ENCODE peak calls at places on chromosomes 13 and 19, in six cellular contexts. One of them, this sample, is unnamed.

GRCh38 chr19:19319725-19320361 is 466 bp downstream of the SUGP1 start:
- DNase-seq in smooth muscle cell of the brain vasculature: no peak
- DNase-seq in H54: no peak
- DNase-seq in activated naive CD8-positive, alpha-beta T cell treated with anti-CD3 and anti-CD28 coated beads, Interleukin-2, amount 10 ng/mL, durations not matched to agents 7 days and 5 days: no peak
- DNase-seq in left ventricle myocardium inferior: no peak
- DNase-seq in kidney epithelial cell: no peak
- DNase-seq in this sample: no peak

GRCh38 chr13:20431687-20432384 is 93.8 kb downstream of the CRYL1 start:
- DNase-seq in smooth muscle cell of the brain vasculature: no peak
- DNase-seq in H54: no peak
- DNase-seq in activated naive CD8-positive, alpha-beta T cell treated with anti-CD3 and anti-CD28 coated beads, Interleukin-2, amount 10 ng/mL, durations not matched to agents 7 days and 5 days: no peak
- DNase-seq in left ventricle myocardium inferior: no peak
- DNase-seq in kidney epithelial cell: no peak
- DNase-seq in this sample: no peak

GRCh38 chr13:51681037-51681678 is 96.9 kb downstream of the WDFY2 start:
- DNase-seq in smooth muscle cell of the brain vasculature: peak
- DNase-seq in H54: no peak
- DNase-seq in activated naive CD8-positive, alpha-beta T cell treated with anti-CD3 and anti-CD28 coated beads, Interleukin-2, amount 10 ng/mL, durations not matched to agents 7 days and 5 days: no peak
- DNase-seq in left ventricle myocardium inferior: no peak
- DNase-seq in kidney epithelial cell: no peak
- DNase-seq in this sample: peak

GRCh38 chr19:45468159-45468651 is 409 bp downstream of the FOSB start:
- DNase-seq in smooth muscle cell of the brain vasculature: no peak
- DNase-seq in H54: no peak
- DNase-seq in activated naive CD8-positive, alpha-beta T cell treated with anti-CD3 and anti-CD28 coated beads, Interleukin-2, amount 10 ng/mL, durations not matched to agents 7 days and 5 days: peak
- DNase-seq in left ventricle myocardium inferior: no peak
- DNase-seq in kidney epithelial cell: no peak
- DNase-seq in this sample: no peak

GRCh38 chr19:18109731-18110671 is 12.4 kb downstream of the MAST3 start:
- DNase-seq in smooth muscle cell of the brain vasculature: no peak
- DNase-seq in H54: peak
- DNase-seq in activated naive CD8-positive, alpha-beta T cell treated with anti-CD3 and anti-CD28 coated beads, Interleukin-2, amount 10 ng/mL, durations not matched to agents 7 days and 5 days: peak
- DNase-seq in left ventricle myocardium inferior: peak
- DNase-seq in kidney epithelial cell: no peak
- DNase-seq in this sample: no peak

GRCh38 chr13:98827449-98827848 is 75.0 kb upstream of the SLC15A1 start:
- DNase-seq in smooth muscle cell of the brain vasculature: no peak
- DNase-seq in H54: no peak
- DNase-seq in activated naive CD8-positive, alpha-beta T cell treated with anti-CD3 and anti-CD28 coated beads, Interleukin-2, amount 10 ng/mL, durations not matched to agents 7 days and 5 days: no peak
- DNase-seq in left ventricle myocardium inferior: no peak
- DNase-seq in kidney epithelial cell: no peak
- DNase-seq in this sample: no peak

GRCh38 chr13:35157143-35157755 is 215.2 kb downstream of the NBEA start:
- DNase-seq in smooth muscle cell of the brain vasculature: peak
- DNase-seq in H54: no peak
- DNase-seq in activated naive CD8-positive, alpha-beta T cell treated with anti-CD3 and anti-CD28 coated beads, Interleukin-2, amount 10 ng/mL, durations not matched to agents 7 days and 5 days: no peak
- DNase-seq in left ventricle myocardium inferior: no peak
- DNase-seq in kidney epithelial cell: no peak
- DNase-seq in this sample: no peak

GRCh38 chr19:35265126-35265995 is 3.4 kb upstream of the USF2 start:
- DNase-seq in smooth muscle cell of the brain vasculature: no peak
- DNase-seq in H54: no peak
- DNase-seq in activated naive CD8-positive, alpha-beta T cell treated with anti-CD3 and anti-CD28 coated beads, Interleukin-2, amount 10 ng/mL, durations not matched to agents 7 days and 5 days: peak
- DNase-seq in left ventricle myocardium inferior: no peak
- DNase-seq in kidney epithelial cell: no peak
- DNase-seq in this sample: no peak

GRCh38 chr19:45428385-45429231 is 4.9 kb upstream of the ERCC1 start:
- DNase-seq in smooth muscle cell of the brain vasculature: no peak
- DNase-seq in H54: no peak
- DNase-seq in activated naive CD8-positive, alpha-beta T cell treated with anti-CD3 and anti-CD28 coated beads, Interleukin-2, amount 10 ng/mL, durations not matched to agents 7 days and 5 days: no peak
- DNase-seq in left ventricle myocardium inferior: peak
- DNase-seq in kidney epithelial cell: no peak
- DNase-seq in this sample: no peak

GRCh38 chr13:60412909-60413616 is 16.0 kb downstream of the TDRD3 start:
- DNase-seq in smooth muscle cell of the brain vasculature: no peak
- DNase-seq in H54: no peak
- DNase-seq in activated naive CD8-positive, alpha-beta T cell treated with anti-CD3 and anti-CD28 coated beads, Interleukin-2, amount 10 ng/mL, durations not matched to agents 7 days and 5 days: no peak
- DNase-seq in left ventricle myocardium inferior: no peak
- DNase-seq in kidney epithelial cell: no peak
- DNase-seq in this sample: no peak

GRCh38 chr19:28785961-28786360 is 427.0 kb downstream of the UQCRFS1 start:
- DNase-seq in smooth muscle cell of the brain vasculature: no peak
- DNase-seq in H54: no peak
- DNase-seq in activated naive CD8-positive, alpha-beta T cell treated with anti-CD3 and anti-CD28 coated beads, Interleukin-2, amount 10 ng/mL, durations not matched to agents 7 days and 5 days: no peak
- DNase-seq in left ventricle myocardium inferior: no peak
- DNase-seq in kidney epithelial cell: no peak
- DNase-seq in this sample: no peak

GRCh38 chr19:10501971-10502523 is 1.1 kb downstream of the KEAP1 start:
- DNase-seq in smooth muscle cell of the brain vasculature: no peak
- DNase-seq in H54: peak
- DNase-seq in activated naive CD8-positive, alpha-beta T cell treated with anti-CD3 and anti-CD28 coated beads, Interleukin-2, amount 10 ng/mL, durations not matched to agents 7 days and 5 days: no peak
- DNase-seq in left ventricle myocardium inferior: peak
- DNase-seq in kidney epithelial cell: no peak
- DNase-seq in this sample: no peak

GRCh38 chr13:112727581-112727980 is 37.7 kb downstream of the ATP11A start:
- DNase-seq in smooth muscle cell of the brain vasculature: no peak
- DNase-seq in H54: no peak
- DNase-seq in activated naive CD8-positive, alpha-beta T cell treated with anti-CD3 and anti-CD28 coated beads, Interleukin-2, amount 10 ng/mL, durations not matched to agents 7 days and 5 days: no peak
- DNase-seq in left ventricle myocardium inferior: no peak
- DNase-seq in kidney epithelial cell: no peak
- DNase-seq in this sample: no peak

GRCh38 chr13:114179087-114179658 is at the start of gene CFAP97D2:
- DNase-seq in smooth muscle cell of the brain vasculature: no peak
- DNase-seq in H54: no peak
- DNase-seq in activated naive CD8-positive, alpha-beta T cell treated with anti-CD3 and anti-CD28 coated beads, Interleukin-2, amount 10 ng/mL, durations not matched to agents 7 days and 5 days: no peak
- DNase-seq in left ventricle myocardium inferior: no peak
- DNase-seq in kidney epithelial cell: no peak
- DNase-seq in this sample: no peak

GRCh38 chr13:41246969-41247750 is 16.2 kb downstream of the MTRF1 start:
- DNase-seq in smooth muscle cell of the brain vasculature: no peak
- DNase-seq in H54: no peak
- DNase-seq in activated naive CD8-positive, alpha-beta T cell treated with anti-CD3 and anti-CD28 coated beads, Interleukin-2, amount 10 ng/mL, durations not matched to agents 7 days and 5 days: no peak
- DNase-seq in left ventricle myocardium inferior: no peak
- DNase-seq in kidney epithelial cell: no peak
- DNase-seq in this sample: no peak

This sample was measured in epithelial cell of prostate.